ENCODE peak calls at places on chromosome 15, in nine cellular contexts. T is A549, O is tibial nerve, L is GM12878, B is suprapubic skin, E is upper lobe of left lung, J is stomach, P is sigmoid colon, W is transverse colon. D is an unnamed sample.

GRCh38 chr15:44009056-44009455 is 182.3 kb downstream of the WDR76 start:
- DNase-seq in B (no peak), J (no peak), O (no peak), E (no peak), W (no peak), L (no peak), P (no peak), T (peak; percentile 51), D (no peak)

GRCh38 chr15:88894348-88894818 is 961 bp downstream of the HAPLN3 start:
- DNase-seq in J (peak; percentile 76), E (peak; percentile 88), P (no peak), B (no peak), W (peak; percentile 74), O (no peak), L (no peak), T (peak; percentile 96), D (peak; percentile 67)

GRCh38 chr15:32651229-32651837 is 9.8 kb downstream of the SCG5 start:
- DNase-seq in L (no peak), E (no peak), W (peak; percentile 42), T (peak; percentile 80), J (peak; percentile 56), B (no peak), P (peak; percentile 64), O (no peak), D (no peak)

GRCh38 chr15:101020451-101020850 is 101.3 kb downstream of the LRRK1 start:
- DNase-seq in P (no peak), L (no peak), E (no peak), O (no peak), T (no peak), W (peak; percentile 0), J (peak; percentile 11), B (no peak), D (no peak)

GRCh38 chr15:78035319-78035718 is 42.2 kb downstream of the TBC1D2B start:
- DNase-seq in L (no peak), J (peak; percentile 51), T (no peak), W (no peak), E (no peak), B (no peak), P (no peak), O (no peak), D (no peak)

GRCh38 chr15:79897701-79898113 is 893 bp upstream of the MTHFS start:
- DNase-seq in O (no peak), J (no peak), L (no peak), E (no peak), T (no peak), P (no peak), W (no peak), B (no peak), D (no peak)

GRCh38 chr15:48861813-48862431 is 16.0 kb upstream of the EID1 start:
- DNase-seq in E (no peak), B (no peak), J (no peak), P (no peak), L (no peak), T (peak; percentile 10), O (no peak), W (peak; percentile 8), D (peak; percentile 21)

GRCh38 chr15:73171711-73172110 is 119.4 kb downstream of the NEO1 start:
- DNase-seq in T (no peak), J (no peak), P (no peak), E (no peak), L (no peak), B (no peak), O (no peak), W (no peak), D (no peak)

GRCh38 chr15:98650871-98651481 is 2.6 kb downstream of the IGF1R start:
- DNase-seq in L (no peak), O (no peak), T (no peak), B (no peak), E (no peak), P (no peak), J (peak; percentile 49), W (peak; percentile 16), D (peak; percentile 64)

GRCh38 chr15:30985081-30985531 is 6.3 kb downstream of the MTMR10 start:
- DNase-seq in B (no peak), L (no peak), T (no peak), E (no peak), P (no peak), O (no peak), W (peak; percentile 29), J (no peak), D (no peak)

DNA sequence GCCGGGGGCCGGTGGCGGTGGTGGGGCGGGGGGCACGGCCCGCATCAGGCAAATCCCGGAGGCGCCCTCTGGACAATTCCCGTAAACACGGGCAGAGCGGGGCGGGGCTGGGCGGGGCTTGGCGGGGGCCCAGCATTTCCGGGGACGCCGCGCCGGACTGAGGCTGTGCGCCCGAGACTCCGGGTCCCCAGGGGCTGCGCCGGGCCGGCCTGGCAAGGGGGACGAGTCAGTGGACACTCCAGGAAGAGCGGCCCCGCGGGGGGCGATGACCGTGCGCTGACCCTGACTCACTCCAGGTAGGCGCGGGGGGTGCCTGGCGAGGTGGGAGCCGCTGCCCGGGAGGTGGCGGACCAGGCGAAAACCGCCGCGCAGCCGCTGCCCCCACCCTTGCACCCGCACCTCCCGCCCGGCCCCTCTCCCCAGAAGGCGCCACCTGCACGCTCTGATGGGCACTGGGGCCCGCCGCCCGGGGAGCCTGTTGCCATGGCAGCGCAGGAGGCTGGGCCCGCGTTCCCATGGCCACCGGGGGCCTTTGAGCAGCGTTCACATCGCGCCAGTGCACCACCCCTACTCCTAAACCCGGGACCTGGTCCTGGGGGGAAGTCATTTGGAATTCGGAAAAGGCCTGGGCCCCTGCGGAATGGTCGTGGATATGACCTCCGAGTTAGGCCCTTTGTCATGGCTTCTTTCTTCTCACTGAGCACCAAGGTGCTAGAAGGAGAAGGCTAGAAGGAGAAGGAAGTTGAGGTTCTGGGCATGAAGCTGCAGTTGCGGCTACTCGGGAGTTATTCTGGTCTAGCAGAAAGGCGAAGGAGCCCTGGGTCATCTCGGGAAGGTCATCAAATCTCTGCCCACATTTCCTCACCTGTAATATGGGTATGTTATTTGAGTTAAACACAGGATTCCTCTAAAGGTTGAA is 16.1 kb upstream of the SEMA4B start:
- DNase-seq in J (peak; percentile 74), L (no peak), W (peak; percentile 81), O (peak; percentile 55), B (no peak), T (peak; percentile 95), P (peak; percentile 85), E (peak; percentile 95), D (peak; percentile 81)
- TF ChIP-seq POLR2A in J (no peak), L (peak; percentile 66), W (peak; percentile 73), O (peak; percentile 64), B (no peak), T (peak; percentile 8), P (peak; percentile 77), E (no peak), D (peak; percentile 38)

DNA sequence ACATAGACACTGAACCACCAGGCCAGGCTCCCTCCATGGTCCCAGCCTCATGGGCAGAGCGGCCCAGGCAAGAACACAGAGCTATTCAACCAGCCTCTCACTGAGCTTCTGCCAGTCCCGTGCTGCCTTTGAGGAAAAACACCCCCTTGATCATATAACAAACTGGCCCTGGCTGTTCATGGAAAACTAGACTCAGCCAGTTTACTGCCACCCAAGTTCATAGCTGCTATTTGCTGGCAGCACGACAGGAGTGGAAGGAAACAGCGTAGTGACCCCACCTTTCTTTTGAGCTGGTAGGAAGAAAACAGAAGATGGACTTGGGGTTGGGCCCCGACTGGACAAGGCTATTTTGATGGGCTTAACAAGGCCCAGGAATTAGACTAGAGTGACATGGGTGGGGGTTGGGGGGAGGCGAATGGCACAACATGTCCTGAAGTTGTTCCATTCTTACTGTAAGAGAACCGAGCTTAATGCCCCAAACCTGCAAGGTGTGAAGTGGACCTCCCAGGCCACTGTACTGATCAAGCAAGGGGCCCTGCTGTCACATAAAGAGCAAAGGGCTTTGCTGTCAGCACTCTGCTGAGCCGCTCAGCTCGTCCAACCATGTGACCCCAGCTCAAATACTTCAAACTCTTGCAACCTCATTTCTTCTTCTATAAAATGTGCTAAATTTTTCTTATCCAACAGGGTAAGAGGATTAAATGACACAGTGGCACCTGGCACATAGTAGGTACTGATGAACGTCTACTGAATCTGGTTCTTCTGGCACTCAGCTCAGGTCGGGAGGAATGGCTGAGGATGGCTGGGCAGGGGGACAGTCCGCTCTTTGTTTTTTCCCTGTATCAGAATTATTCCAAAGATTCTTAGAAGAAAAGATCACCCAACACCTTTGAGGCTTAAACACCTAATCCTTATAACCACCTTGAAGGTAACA is 1.5 kb downstream of the FBXL22 start:
- DNase-seq in W (peak; percentile 79), O (no peak), T (no peak), J (peak; percentile 70), E (no peak), P (peak; percentile 89), B (peak; percentile 49), L (no peak), D (peak; percentile 51)
- H3K4me1 ChIP-seq in W (peaks cover 66% of the 10 kb centered on the region), O (peaks cover 16% of the 10 kb centered on the region), T (peaks cover 20% of the 10 kb centered on the region), J (peaks cover 90% of the 10 kb centered on the region), E (peaks cover 24% of the 10 kb centered on the region), P (peaks cover 45% of the 10 kb centered on the region), B (peaks cover 66% of the 10 kb centered on the region), L (peaks cover 53% of the 10 kb centered on the region), D (peaks cover 29% of the 10 kb centered on the region)

GRCh38 chr15:29090617-29091466 is 178.8 kb downstream of the NSMCE3 start:
- DNase-seq in L (no peak), T (peak; percentile 52), P (peak; percentile 47), W (no peak), J (no peak), O (no peak), E (no peak), B (no peak), D (no peak)
- TF ChIP-seq EP300 in L (no peak), T (no peak), P (no peak), W (no peak), J (no peak), O (no peak), E (no peak), B (no peak), D (no peak)

GRCh38 chr15:65305776-65306175 is 1.3 kb downstream of the RNU5B-1 start:
- DNase-seq in J (no peak), T (no peak), P (no peak), O (no peak), W (no peak), B (no peak), L (no peak), E (no peak), D (no peak)

GRCh38 chr15:65306551-65306950 is 2.1 kb downstream of the RNU5B-1 start:
- DNase-seq in J (no peak), T (no peak), O (no peak), P (no peak), W (no peak), E (no peak), B (no peak), L (no peak), D (no peak)

GRCh38 chr15:65303687-65304392 is 637 bp upstream of the RNU5B-1 start:
- DNase-seq in J (peak; percentile 56), P (peak; percentile 88), T (no peak), L (no peak), B (no peak), W (peak; percentile 81), O (no peak), E (no peak), D (peak; percentile 44)

GRCh38 chr15:65304393-65305143 is at the start of gene RNU5B-1:
- DNase-seq in O (peak; percentile 46), L (peak; percentile 96), P (peak; percentile 77), J (peak; percentile 73), B (peak; percentile 84), E (no peak), T (peak; percentile 84), W (peak; percentile 74), D (peak; percentile 65)

DNA sequence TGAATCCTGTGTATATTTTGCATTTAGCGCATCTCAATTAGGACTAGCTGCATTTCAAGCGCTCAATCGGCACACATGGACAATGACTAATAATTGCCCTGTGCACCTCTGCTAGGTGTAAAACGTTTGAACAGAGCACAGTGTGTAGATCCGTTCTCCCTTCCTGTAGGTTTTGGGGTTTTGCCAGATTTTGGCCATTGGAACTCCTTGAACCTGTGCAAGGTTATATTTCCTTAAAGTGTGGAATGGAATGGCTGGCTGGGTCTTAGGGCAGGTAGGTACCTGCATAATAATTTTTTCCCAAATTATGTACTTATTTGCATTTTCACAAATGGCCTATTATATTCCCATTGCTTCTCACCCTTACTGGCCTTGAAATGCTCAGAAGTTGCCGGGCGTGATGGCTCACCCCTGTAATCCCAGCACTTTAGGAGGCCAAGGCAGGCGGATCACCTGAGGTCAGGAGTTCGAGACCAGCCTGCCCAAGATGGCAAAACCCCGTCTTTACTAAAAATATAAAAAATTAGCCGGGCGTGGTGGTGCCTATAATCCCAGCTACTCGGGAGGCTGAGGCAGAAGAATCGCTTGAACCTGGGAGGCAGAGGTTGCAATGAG is 774 bp downstream of the RNU5B-1 start:
- DNase-seq in L (no peak), P (no peak), O (no peak), J (no peak), B (no peak), E (no peak), W (no peak), T (peak; percentile 74), D (peak; percentile 43)
- TF ChIP-seq POLR2A in L (no peak), P (no peak), O (no peak), J (no peak), B (no peak), E (no peak), W (no peak), T (no peak), D (no peak)

D was measured in ovary.